ENCODE peak calls at places on chromosomes 5 and 9, in five cellular contexts. I is type B pancreatic cell, O is KG1, N is DMS153, C is GM12891. V is an unnamed sample.

GRCh38 chr5:124057161-124057814 is 545.3 kb downstream of the CSNK1G3 start:
- DNase-seq in O (peak; percentile 22), I (no peak), C (no peak), N (peak; percentile 76), V (peak; percentile 68)

GRCh38 chr5:172410160-172410559 is 44.2 kb downstream of the SH3PXD2B start:
- DNase-seq in I (no peak), O (peak; percentile 89), N (no peak), C (no peak), V (no peak)

GRCh38 chr9:81344366-81344765 is 345.0 kb downstream of the TLE1 start:
- DNase-seq in I (no peak), O (no peak), C (no peak), N (no peak), V (no peak)

GRCh38 chr9:32705059-32705458 is 69.6 kb upstream of the TAF1L start:
- DNase-seq in N (no peak), C (no peak), O (no peak), I (no peak), V (no peak)

GRCh38 chr5:10151656-10152055 is 98.0 kb downstream of the ATPSCKMT start:
- DNase-seq in N (no peak), I (no peak), C (no peak), O (no peak), V (no peak)

GRCh38 chr5:76472338-76473336 is 69.6 kb downstream of the IQGAP2 start:
- DNase-seq in N (no peak), O (no peak), I (no peak), C (no peak), V (no peak)

GRCh38 chr9:1474259-1474658 is 424.1 kb downstream of the DMRT2 start:
- DNase-seq in O (no peak), I (no peak), N (no peak), C (no peak), V (no peak)

GRCh38 chr5:164967354-164967753 is 1461.9 kb downstream of the MAT2B start:
- DNase-seq in N (no peak), O (no peak), C (no peak), I (no peak), V (no peak)

GRCh38 chr5:21802869-21803490 is 1050.2 kb downstream of the CDH12 start:
- DNase-seq in O (no peak), N (peak; percentile 48), C (no peak), I (no peak), V (peak; percentile 10)

V was measured in NCI-H2107.